ENCODE peak calls at places on chromosomes 12 and 14, in five cellular contexts. J is prostate gland, D is heart left ventricle, U is Peyer's patch, Q is IMR-90. Z is an unnamed sample.
A peak's percentile ranks its signal among the peaks of the same experiment; 100 is the strongest.

GRCh38 chr12:120588948-120589930 is 8.0 kb upstream of the POP5 start:
- DNase-seq in J (no peak), D (peak; percentile 79), U (no peak), Q (no peak), Z (no peak)

GRCh38 chr14:67409461-67409860 is 2.5 kb downstream of the PLEK2 start:
- DNase-seq in J (peak; percentile 33), D (no peak), U (no peak), Q (no peak), Z (no peak)

GRCh38 chr12:16118586-16118985 is 158.9 kb downstream of the SLC15A5 start:
- DNase-seq in J (no peak), D (no peak), U (no peak), Q (no peak), Z (no peak)

GRCh38 chr14:37081220-37081619 is 91.2 kb downstream of the SLC25A21 start:
- DNase-seq in J (no peak), D (no peak), U (no peak), Q (peak; percentile 32), Z (no peak)

GRCh38 chr12:131120831-131121271 is 167.1 kb downstream of the ADGRD1 start:
- DNase-seq in J (no peak), D (no peak), U (peak; percentile 35), Q (no peak), Z (no peak)

GRCh38 chr14:40129162-40129561 is 696.9 kb upstream of the FBXO33 start:
- DNase-seq in J (no peak), D (no peak), U (no peak), Q (no peak), Z (no peak)

GRCh38 chr12:57864382-57864781 is 17.9 kb upstream of the CTDSP2 start:
- DNase-seq in J (peak; percentile 10), D (no peak), U (no peak), Q (no peak), Z (no peak)

GRCh38 chr14:76456200-76456599 is 80.3 kb downstream of the ESRRB start:
- DNase-seq in J (no peak), D (peak; percentile 28), U (no peak), Q (peak; percentile 8), Z (peak; percentile 29)

GRCh38 chr12:115078334-115078733 is 394.4 kb upstream of the TBX3 start:
- DNase-seq in J (no peak), D (no peak), U (no peak), Q (no peak), Z (no peak)

GRCh38 chr14:22276913-22277816 is 311.9 kb downstream of the DAD1 start:
- DNase-seq in J (no peak), D (no peak), U (no peak), Q (peak; percentile 35), Z (no peak)

GRCh38 chr14:100138082-100138787 is 21.2 kb downstream of the DEGS2 start:
- DNase-seq in J (no peak), D (no peak), U (no peak), Q (no peak), Z (no peak)

GRCh38 chr14:99055816-99056215 is 216.2 kb downstream of the BCL11B start:
- DNase-seq in J (no peak), D (no peak), U (peak; percentile 51), Q (no peak), Z (no peak)

GRCh38 chr12:53505086-53505485 is 2.2 kb downstream of the NPFF start:
- DNase-seq in J (no peak), D (no peak), U (no peak), Q (peak; percentile 49), Z (no peak)

GRCh38 chr12:117684471-117684870 is 284.3 kb downstream of the KSR2 start:
- DNase-seq in J (no peak), D (no peak), U (no peak), Q (no peak), Z (no peak)

GRCh38 chr12:49553512-49554088 is 14.3 kb downstream of the MCRS1 start:
- DNase-seq in J (no peak), D (no peak), U (no peak), Q (no peak), Z (no peak)

GRCh38 chr14:100780246-100780645 is 45.7 kb upstream of the MEG3 start:
- DNase-seq in J (no peak), D (no peak), U (no peak), Q (no peak), Z (no peak)

GRCh38 chr14:89721991-89722390 is 232.5 kb downstream of the EFCAB11 start:
- DNase-seq in J (no peak), D (no peak), U (peak; percentile 50), Q (no peak), Z (no peak)

GRCh38 chr14:68987653-68988036 is 8.5 kb upstream of the ACTN1 start:
- DNase-seq in J (no peak), D (no peak), U (no peak), Q (no peak), Z (no peak)

GRCh38 chr12:32488132-32488531 is 88.8 kb downstream of the FGD4 start:
- DNase-seq in J (no peak), D (no peak), U (no peak), Q (no peak), Z (no peak)

GRCh38 chr12:105444050-105444808 is 113.7 kb downstream of the C12orf75 start:
- DNase-seq in J (no peak), D (no peak), U (no peak), Q (peak; percentile 42), Z (no peak)

GRCh38 chr14:99175331-99176155 is 96.5 kb downstream of the BCL11B start:
- DNase-seq in J (no peak), D (no peak), U (no peak), Q (no peak), Z (no peak)

GRCh38 chr12:96208801-96209534 is 14.8 kb downstream of the ELK3 start:
- DNase-seq in J (no peak), D (no peak), U (no peak), Q (no peak), Z (no peak)

GRCh38 chr12:47870175-47870781 is 34.5 kb downstream of the VDR start:
- DNase-seq in J (no peak), D (peak; percentile 52), U (peak; percentile 53), Q (no peak), Z (no peak)

GRCh38 chr14:75247286-75247922 is 31.2 kb upstream of the FOS start:
- DNase-seq in J (no peak), D (no peak), U (no peak), Q (no peak), Z (no peak)

GRCh38 chr12:63846249-63846967 is 1.9 kb downstream of the SRGAP1 start:
- DNase-seq in J (no peak), D (no peak), U (no peak), Q (no peak), Z (no peak)

GRCh38 chr12:63845726-63846125 is 1.2 kb downstream of the SRGAP1 start:
- DNase-seq in J (no peak), D (no peak), U (no peak), Q (peak; percentile 54), Z (no peak)

GRCh38 chr12:63841611-63842010 is 2.9 kb upstream of the SRGAP1 start:
- DNase-seq in J (no peak), D (no peak), U (no peak), Q (peak; percentile 56), Z (no peak)

GRCh38 chr12:63844391-63845341 is at the start of gene SRGAP1:
- DNase-seq in J (peak; percentile 31), D (peak; percentile 71), U (peak; percentile 78), Q (peak; percentile 73), Z (no peak)

GRCh38 chr12:63843613-63844390 is 698 bp upstream of the SRGAP1 start:
- DNase-seq in J (peak; percentile 84), D (peak; percentile 94), U (peak; percentile 94), Q (peak; percentile 96), Z (peak; percentile 80)
- TF ChIP-seq POLR2A in J (peak; percentile 31), D (no peak), U (peak; percentile 53), Q (no peak), Z (no peak)

GRCh38 chr14:91114079-91115065 is 499 bp downstream of the DGLUCY start:
- DNase-seq in J (peak; percentile 72), D (peak; percentile 56), U (peak; percentile 84), Q (peak; percentile 43), Z (peak; percentile 69)
- TF ChIP-seq POLR2A in J (peak; percentile 32), D (peak; percentile 73), U (peak; percentile 75), Q (no peak), Z (peak; percentile 47)

DNA sequence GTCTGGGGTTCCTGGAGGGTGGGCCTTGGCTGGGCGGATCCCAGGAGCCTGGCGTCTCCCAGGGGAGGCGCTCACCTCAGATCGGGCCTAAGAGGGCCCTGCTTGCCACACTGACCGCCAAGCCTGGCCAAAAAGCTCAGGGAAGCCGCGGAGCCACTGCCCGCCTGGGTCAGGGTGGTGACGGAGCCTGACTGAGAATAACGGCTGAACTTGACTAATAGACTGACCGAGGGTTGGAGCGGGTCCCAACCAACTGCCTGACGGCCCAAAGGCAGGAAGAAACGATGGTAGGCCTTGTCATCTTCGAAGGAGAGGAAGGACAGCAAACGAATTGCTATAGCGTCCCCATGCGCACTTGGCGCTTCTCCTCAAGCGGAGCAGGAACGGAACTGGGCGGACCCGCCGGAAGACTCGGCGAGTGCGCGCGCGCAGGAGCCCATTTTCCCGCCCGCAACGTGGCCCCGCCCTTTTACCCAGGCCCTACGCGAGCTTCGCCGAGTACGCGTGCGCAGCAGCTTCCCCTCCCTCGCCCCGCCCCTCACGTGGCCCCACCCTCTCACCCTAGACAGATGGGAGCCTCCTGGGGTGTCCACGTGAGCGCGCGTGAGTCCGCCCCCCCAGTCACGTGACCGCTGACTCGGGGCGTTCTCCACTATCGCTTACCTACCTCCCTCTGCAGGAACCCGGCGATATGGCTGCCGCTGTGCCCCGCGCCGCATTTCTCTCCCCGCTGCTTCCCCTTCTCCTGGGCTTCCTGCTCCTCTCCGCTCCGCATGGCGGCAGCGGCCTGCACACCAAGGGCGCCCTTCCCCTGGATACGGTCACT is at the start of the genes ERP29 and TMEM116:
- DNase-seq in J (peak; percentile 100), D (peak; percentile 100), U (peak; percentile 100), Q (peak; percentile 98), Z (peak; percentile 96)
- TF ChIP-seq POLR2A in J (peak; percentile 86), D (peak; percentile 86), U (peak; percentile 86), Q (peak; percentile 90), Z (peak; percentile 96)

GRCh38 chr14:65321370-65321875 is 91.1 kb upstream of the FUT8 start:
- DNase-seq in J (no peak), D (no peak), U (no peak), Q (no peak), Z (no peak)
- TF ChIP-seq POLR2A in J (no peak), D (no peak), U (no peak), Q (no peak), Z (peak; percentile 55)

GRCh38 chr12:108338915-108339657 is at the start of gene CMKLR1:
- DNase-seq in J (no peak), D (peak; percentile 75), U (no peak), Q (no peak), Z (no peak)
- TF ChIP-seq POLR2A in J (no peak), D (peak; percentile 34), U (no peak), Q (no peak), Z (no peak)

Z was measured in GM12892.